ENCODE peak calls at places on chromosomes 2 and 18, in five cellular contexts. U, Q, N, K and E are unnamed samples.

GRCh38 chr2:201269764-201270163 is 9.4 kb downstream of the CASP8 start:
- DNase-seq in U (no peak), Q (no peak), N (no peak), K (no peak), E (no peak)

GRCh38 chr2:112077814-112078213 is 22.7 kb downstream of the TMEM87B start:
- DNase-seq in U (no peak), Q (no peak), N (no peak), K (no peak), E (no peak)

GRCh38 chr2:234603619-234604018 is 106.7 kb upstream of the ARL4C start:
- DNase-seq in U (no peak), Q (no peak), N (no peak), K (no peak), E (no peak)

GRCh38 chr18:62720766-62721613 is 5.6 kb downstream of the PHLPP1 start:
- DNase-seq in U (no peak), Q (no peak), N (no peak), K (no peak), E (no peak)

GRCh38 chr2:230913406-230913805 is 11.6 kb downstream of the GPR55 start:
- DNase-seq in U (no peak), Q (no peak), N (no peak), K (peak; percentile 46), E (peak; percentile 39)

GRCh38 chr2:30445266-30445821 is 1.7 kb upstream of the LCLAT1 start:
- DNase-seq in U (no peak), Q (no peak), N (no peak), K (no peak), E (no peak)

GRCh38 chr2:66508358-66509071 is 73.6 kb downstream of the MEIS1 start:
- DNase-seq in U (no peak), Q (no peak), N (peak; percentile 49), K (no peak), E (no peak)

GRCh38 chr18:49725809-49726514 is 87.4 kb downstream of the ACAA2 start:
- DNase-seq in U (no peak), Q (peak; percentile 32), N (peak; percentile 98), K (peak; percentile 72), E (peak; percentile 70)

GRCh38 chr18:3758531-3758930 is 308.6 kb downstream of the TGIF1 start:
- DNase-seq in U (no peak), Q (no peak), N (peak; percentile 77), K (peak; percentile 64), E (no peak)

GRCh38 chr2:101330253-101330921 is 21.9 kb upstream of the RNF149 start:
- DNase-seq in U (peak; percentile 32), Q (no peak), N (no peak), K (no peak), E (no peak)

GRCh38 chr2:5766051-5766450 is 73.9 kb downstream of the SOX11 start:
- DNase-seq in U (no peak), Q (no peak), N (peak; percentile 84), K (no peak), E (no peak)

GRCh38 chr2:236980961-236981360 is 104.7 kb upstream of the COPS8 start:
- DNase-seq in U (no peak), Q (no peak), N (no peak), K (no peak), E (no peak)

GRCh38 chr2:144650886-144651285 is 131.0 kb upstream of the ZEB2 start:
- DNase-seq in U (no peak), Q (no peak), N (no peak), K (no peak), E (no peak)

GRCh38 chr18:9720327-9720726 is 12.2 kb downstream of the RAB31 start:
- DNase-seq in U (no peak), Q (no peak), N (no peak), K (no peak), E (no peak)

GRCh38 chr2:8482432-8482831 is 199.4 kb upstream of the ID2 start:
- DNase-seq in U (no peak), Q (no peak), N (no peak), K (no peak), E (peak; percentile 40)

GRCh38 chr2:109172556-109173105 is 43.6 kb downstream of the SH3RF3 start:
- DNase-seq in U (no peak), Q (no peak), N (peak; percentile 44), K (no peak), E (no peak)